ENCODE peak calls at places on chromosomes 7 and 10, in five cellular contexts. One of them, this sample, is unnamed.

GRCh38 chr7:122135275-122135674 is 8.8 kb downstream of the AASS start:
- DNase-seq in RWPE1: no peak
- DNase-seq in ELR: no peak
- DNase-seq in astrocyte of the cerebellum: no peak
- DNase-seq in OCI-LY7: no peak
- DNase-seq in this sample: no peak

GRCh38 chr10:120598377-120598776 is 141.3 kb downstream of the PLPP4 start:
- DNase-seq in RWPE1: no peak
- DNase-seq in ELR: no peak
- DNase-seq in astrocyte of the cerebellum: no peak
- DNase-seq in OCI-LY7: no peak
- DNase-seq in this sample: no peak

GRCh38 chr10:76080991-76081390 is 649.6 kb downstream of the LRMDA start:
- DNase-seq in RWPE1: no peak
- DNase-seq in ELR: peak; percentile 33
- DNase-seq in astrocyte of the cerebellum: no peak
- DNase-seq in OCI-LY7: no peak
- DNase-seq in this sample: no peak

GRCh38 chr7:30331338-30331737 is 46.9 kb downstream of the ZNRF2 start:
- DNase-seq in RWPE1: no peak
- DNase-seq in ELR: no peak
- DNase-seq in astrocyte of the cerebellum: no peak
- DNase-seq in OCI-LY7: no peak
- DNase-seq in this sample: no peak

GRCh38 chr10:116878123-116878522 is 28.8 kb downstream of the ENO4 start:
- DNase-seq in RWPE1: no peak
- DNase-seq in ELR: no peak
- DNase-seq in astrocyte of the cerebellum: no peak
- DNase-seq in OCI-LY7: no peak
- DNase-seq in this sample: no peak

GRCh38 chr7:131249003-131249402 is 78.7 kb upstream of the MKLN1 start:
- DNase-seq in RWPE1: peak; percentile 80
- DNase-seq in ELR: peak; percentile 97
- DNase-seq in astrocyte of the cerebellum: peak; percentile 88
- DNase-seq in OCI-LY7: no peak
- DNase-seq in this sample: no peak

GRCh38 chr10:24307696-24308476 is 98.9 kb downstream of the KIAA1217 start:
- DNase-seq in RWPE1: no peak
- DNase-seq in ELR: no peak
- DNase-seq in astrocyte of the cerebellum: peak; percentile 75
- DNase-seq in OCI-LY7: no peak
- DNase-seq in this sample: no peak

GRCh38 chr10:117792214-117792613 is 249.7 kb downstream of the EMX2 start:
- DNase-seq in RWPE1: no peak
- DNase-seq in ELR: peak; percentile 0
- DNase-seq in astrocyte of the cerebellum: no peak
- DNase-seq in OCI-LY7: no peak
- DNase-seq in this sample: no peak

GRCh38 chr7:1966631-1967200 is 266.0 kb downstream of the MAD1L1 start:
- DNase-seq in RWPE1: no peak
- DNase-seq in ELR: no peak
- DNase-seq in astrocyte of the cerebellum: no peak
- DNase-seq in OCI-LY7: no peak
- DNase-seq in this sample: no peak

GRCh38 chr10:49518982-49519578 is 19.8 kb downstream of the ERCC6 start:
- DNase-seq in RWPE1: peak; percentile 69
- DNase-seq in ELR: peak; percentile 66
- DNase-seq in astrocyte of the cerebellum: peak; percentile 34
- DNase-seq in OCI-LY7: peak; percentile 53
- DNase-seq in this sample: peak; percentile 38

GRCh38 chr7:7122701-7123281 is 59.6 kb upstream of the C1GALT1 start:
- DNase-seq in RWPE1: peak; percentile 38
- DNase-seq in ELR: peak; percentile 34
- DNase-seq in astrocyte of the cerebellum: peak; percentile 73
- DNase-seq in OCI-LY7: no peak
- DNase-seq in this sample: no peak

GRCh38 chr7:22576941-22577927 is 77.2 kb upstream of the STEAP1B start:
- DNase-seq in RWPE1: peak; percentile 68
- DNase-seq in ELR: peak; percentile 95
- DNase-seq in astrocyte of the cerebellum: peak; percentile 99
- DNase-seq in OCI-LY7: no peak
- DNase-seq in this sample: no peak

GRCh38 chr7:4665661-4666060 is 16.4 kb upstream of the FOXK1 start:
- DNase-seq in RWPE1: no peak
- DNase-seq in ELR: peak; percentile 79
- DNase-seq in astrocyte of the cerebellum: peak; percentile 97
- DNase-seq in OCI-LY7: no peak
- DNase-seq in this sample: no peak

GRCh38 chr7:117183729-117184128 is 139.1 kb downstream of the WNT2 start:
- DNase-seq in RWPE1: no peak
- DNase-seq in ELR: no peak
- DNase-seq in astrocyte of the cerebellum: no peak
- DNase-seq in OCI-LY7: no peak
- DNase-seq in this sample: no peak

GRCh38 chr10:28302012-28302667 is 724 bp downstream of the MPP7 start:
- DNase-seq in RWPE1: peak; percentile 33
- DNase-seq in ELR: no peak
- DNase-seq in astrocyte of the cerebellum: no peak
- DNase-seq in OCI-LY7: no peak
- DNase-seq in this sample: no peak

GRCh38 chr10:65213170-65213569 is 1692.0 kb downstream of the REEP3 start:
- DNase-seq in RWPE1: no peak
- DNase-seq in ELR: no peak
- DNase-seq in astrocyte of the cerebellum: no peak
- DNase-seq in OCI-LY7: no peak
- DNase-seq in this sample: no peak

GRCh38 chr7:82729172-82730030 is 285.8 kb upstream of the CACNA2D1 start:
- DNase-seq in RWPE1: peak; percentile 7
- DNase-seq in ELR: peak; percentile 55
- DNase-seq in astrocyte of the cerebellum: peak; percentile 46
- DNase-seq in OCI-LY7: peak; percentile 34
- DNase-seq in this sample: peak; percentile 33

GRCh38 chr10:51915031-51915542 is 215.7 kb upstream of the CSTF2T start:
- DNase-seq in RWPE1: no peak
- DNase-seq in ELR: no peak
- DNase-seq in astrocyte of the cerebellum: no peak
- DNase-seq in OCI-LY7: no peak
- DNase-seq in this sample: no peak

GRCh38 chr10:121578965-121579364 is 19.3 kb downstream of the FGFR2 start:
- DNase-seq in RWPE1: no peak
- DNase-seq in ELR: no peak
- DNase-seq in astrocyte of the cerebellum: no peak
- DNase-seq in OCI-LY7: no peak
- DNase-seq in this sample: no peak

GRCh38 chr10:6464862-6465430 is 115.1 kb downstream of the PRKCQ start:
- DNase-seq in RWPE1: no peak
- DNase-seq in ELR: no peak
- DNase-seq in astrocyte of the cerebellum: no peak
- DNase-seq in OCI-LY7: no peak
- DNase-seq in this sample: no peak

GRCh38 chr10:86298501-86299001 is 68.0 kb downstream of the GRID1 start:
- DNase-seq in RWPE1: no peak
- DNase-seq in ELR: no peak
- DNase-seq in astrocyte of the cerebellum: no peak
- DNase-seq in OCI-LY7: no peak
- DNase-seq in this sample: no peak

GRCh38 chr10:103197177-103197576 is 4.1 kb upstream of the NT5C2 start:
- DNase-seq in RWPE1: peak; percentile 34
- DNase-seq in ELR: peak; percentile 86
- DNase-seq in astrocyte of the cerebellum: no peak
- DNase-seq in OCI-LY7: no peak
- DNase-seq in this sample: no peak

GRCh38 chr7:110421490-110422241 is 669.3 kb upstream of the LRRN3 start:
- DNase-seq in RWPE1: no peak
- DNase-seq in ELR: no peak
- DNase-seq in astrocyte of the cerebellum: no peak
- DNase-seq in OCI-LY7: no peak
- DNase-seq in this sample: no peak

GRCh38 chr10:47367646-47368045 is 16.4 kb downstream of the ZNF488 start:
- DNase-seq in RWPE1: no peak
- DNase-seq in ELR: no peak
- DNase-seq in astrocyte of the cerebellum: no peak
- DNase-seq in OCI-LY7: no peak
- DNase-seq in this sample: no peak

GRCh38 chr7:13682626-13683025 is 306.8 kb downstream of the ETV1 start:
- DNase-seq in RWPE1: no peak
- DNase-seq in ELR: no peak
- DNase-seq in astrocyte of the cerebellum: no peak
- DNase-seq in OCI-LY7: no peak
- DNase-seq in this sample: no peak

GRCh38 chr10:97196213-97197029 is 10.7 kb upstream of the SLIT1 start:
- DNase-seq in RWPE1: peak; percentile 68
- DNase-seq in ELR: peak; percentile 80
- DNase-seq in astrocyte of the cerebellum: peak; percentile 6
- DNase-seq in OCI-LY7: peak; percentile 92
- DNase-seq in this sample: peak; percentile 87

GRCh38 chr7:47759056-47759706 is 177.3 kb upstream of the TNS3 start:
- DNase-seq in RWPE1: peak; percentile 26
- DNase-seq in ELR: peak; percentile 57
- DNase-seq in astrocyte of the cerebellum: no peak
- DNase-seq in OCI-LY7: peak; percentile 15
- DNase-seq in this sample: no peak

GRCh38 chr7:130667593-130668257 is 823 bp downstream of the COPG2 start:
- DNase-seq in RWPE1: no peak
- DNase-seq in ELR: peak; percentile 17
- DNase-seq in astrocyte of the cerebellum: no peak
- DNase-seq in OCI-LY7: no peak
- DNase-seq in this sample: peak; percentile 17

GRCh38 chr7:25889765-25890164 is 262.2 kb upstream of the NFE2L3 start:
- DNase-seq in RWPE1: no peak
- DNase-seq in ELR: no peak
- DNase-seq in astrocyte of the cerebellum: no peak
- DNase-seq in OCI-LY7: no peak
- DNase-seq in this sample: no peak

GRCh38 chr7:30119890-30120577 is 14.8 kb upstream of the MTURN start:
- DNase-seq in RWPE1: no peak
- DNase-seq in ELR: no peak
- DNase-seq in astrocyte of the cerebellum: no peak
- DNase-seq in OCI-LY7: peak; percentile 47
- DNase-seq in this sample: no peak

GRCh38 chr7:47100815-47101435 is 481.0 kb downstream of the TNS3 start:
- DNase-seq in RWPE1: peak; percentile 36
- DNase-seq in ELR: peak; percentile 81
- DNase-seq in astrocyte of the cerebellum: peak; percentile 3
- DNase-seq in OCI-LY7: peak; percentile 56
- DNase-seq in this sample: no peak

GRCh38 chr7:151168022-151168786 is 710 bp upstream of the GBX1 start:
- DNase-seq in RWPE1: no peak
- DNase-seq in ELR: peak; percentile 18
- DNase-seq in astrocyte of the cerebellum: no peak
- DNase-seq in OCI-LY7: peak; percentile 17
- DNase-seq in this sample: peak; percentile 86

GRCh38 chr7:36723951-36724664 is at the start of gene AOAH:
- DNase-seq in RWPE1: no peak
- DNase-seq in ELR: no peak
- DNase-seq in astrocyte of the cerebellum: no peak
- DNase-seq in OCI-LY7: no peak
- DNase-seq in this sample: peak; percentile 37

GRCh38 chr7:143417734-143418378 is 9.2 kb upstream of the EPHA1 start:
- DNase-seq in RWPE1: no peak
- DNase-seq in ELR: peak; percentile 42
- DNase-seq in astrocyte of the cerebellum: no peak
- DNase-seq in OCI-LY7: no peak
- DNase-seq in this sample: no peak

GRCh38 chr7:100901921-100902332 is 6.2 kb upstream of the ACHE start:
- DNase-seq in RWPE1: no peak
- DNase-seq in ELR: no peak
- DNase-seq in astrocyte of the cerebellum: no peak
- DNase-seq in OCI-LY7: no peak
- DNase-seq in this sample: no peak

GRCh38 chr10:21030096-21030495 is 133.0 kb upstream of the NEBL start:
- DNase-seq in RWPE1: peak; percentile 42
- DNase-seq in ELR: no peak
- DNase-seq in astrocyte of the cerebellum: no peak
- DNase-seq in OCI-LY7: no peak
- DNase-seq in this sample: no peak